ENCODE peak calls at places on chromosomes 2 and 18, in seven cellular contexts. One of them, this sample, is unnamed.

GRCh38 chr2:113200736-113201490 is 27.1 kb downstream of the PSD4 start:
- DNase-seq in LNCaP clone FGC: no peak
- DNase-seq in putamen: no peak
- DNase-seq in neuronal stem cell: no peak
- DNase-seq in hypothalamus: no peak
- DNase-seq in activated CD4-positive, alpha-beta T cell treated with anti-CD3 and anti-CD28 coated beads, Interleukin-2, amount 50 U/mL, for 1 hour: no peak
- DNase-seq in C1 segment of cervical spinal cord: no peak
- DNase-seq in this sample: no peak

GRCh38 chr18:23479829-23480505 is 23.3 kb upstream of the RMC1 start:
- DNase-seq in neuronal stem cell: no peak
- DNase-seq in activated CD4-positive, alpha-beta T cell treated with anti-CD3 and anti-CD28 coated beads, Interleukin-2, amount 50 U/mL, for 1 hour: no peak
- DNase-seq in putamen: no peak
- DNase-seq in hypothalamus: no peak
- DNase-seq in C1 segment of cervical spinal cord: no peak
- DNase-seq in LNCaP clone FGC: no peak
- DNase-seq in this sample: no peak

GRCh38 chr18:62596145-62597005 is 73.5 kb downstream of the ZCCHC2 start:
- DNase-seq in activated CD4-positive, alpha-beta T cell treated with anti-CD3 and anti-CD28 coated beads, Interleukin-2, amount 50 U/mL, for 1 hour: no peak
- DNase-seq in neuronal stem cell: no peak
- DNase-seq in C1 segment of cervical spinal cord: no peak
- DNase-seq in putamen: no peak
- DNase-seq in LNCaP clone FGC: no peak
- DNase-seq in hypothalamus: peak
- DNase-seq in this sample: no peak

GRCh38 chr2:143629344-143629743 is 500.1 kb downstream of the ARHGAP15 start:
- DNase-seq in LNCaP clone FGC: no peak
- DNase-seq in hypothalamus: no peak
- DNase-seq in neuronal stem cell: no peak
- DNase-seq in C1 segment of cervical spinal cord: no peak
- DNase-seq in putamen: no peak
- DNase-seq in activated CD4-positive, alpha-beta T cell treated with anti-CD3 and anti-CD28 coated beads, Interleukin-2, amount 50 U/mL, for 1 hour: no peak
- DNase-seq in this sample: no peak

GRCh38 chr2:192593561-192593960 is 398.8 kb upstream of the TMEFF2 start:
- DNase-seq in hypothalamus: no peak
- DNase-seq in LNCaP clone FGC: no peak
- DNase-seq in neuronal stem cell: no peak
- DNase-seq in putamen: no peak
- DNase-seq in C1 segment of cervical spinal cord: no peak
- DNase-seq in activated CD4-positive, alpha-beta T cell treated with anti-CD3 and anti-CD28 coated beads, Interleukin-2, amount 50 U/mL, for 1 hour: no peak
- DNase-seq in this sample: no peak

GRCh38 chr18:36314754-36315153 is 17.2 kb downstream of the FHOD3 start:
- DNase-seq in putamen: no peak
- DNase-seq in hypothalamus: no peak
- DNase-seq in LNCaP clone FGC: no peak
- DNase-seq in activated CD4-positive, alpha-beta T cell treated with anti-CD3 and anti-CD28 coated beads, Interleukin-2, amount 50 U/mL, for 1 hour: no peak
- DNase-seq in neuronal stem cell: no peak
- DNase-seq in C1 segment of cervical spinal cord: no peak
- DNase-seq in this sample: no peak

GRCh38 chr2:101518470-101519172 is 43.7 kb upstream of the RFX8 start:
- DNase-seq in neuronal stem cell: peak
- DNase-seq in hypothalamus: peak
- DNase-seq in C1 segment of cervical spinal cord: peak
- DNase-seq in putamen: peak
- DNase-seq in LNCaP clone FGC: peak
- DNase-seq in activated CD4-positive, alpha-beta T cell treated with anti-CD3 and anti-CD28 coated beads, Interleukin-2, amount 50 U/mL, for 1 hour: no peak
- DNase-seq in this sample: peak

GRCh38 chr18:35441857-35442595 is 55.7 kb downstream of the INO80C start:
- DNase-seq in hypothalamus: no peak
- DNase-seq in activated CD4-positive, alpha-beta T cell treated with anti-CD3 and anti-CD28 coated beads, Interleukin-2, amount 50 U/mL, for 1 hour: no peak
- DNase-seq in putamen: no peak
- DNase-seq in C1 segment of cervical spinal cord: no peak
- DNase-seq in neuronal stem cell: no peak
- DNase-seq in LNCaP clone FGC: no peak
- DNase-seq in this sample: no peak

GRCh38 chr2:234121999-234122398 is 71.5 kb downstream of the SPP2 start:
- DNase-seq in activated CD4-positive, alpha-beta T cell treated with anti-CD3 and anti-CD28 coated beads, Interleukin-2, amount 50 U/mL, for 1 hour: no peak
- DNase-seq in hypothalamus: no peak
- DNase-seq in neuronal stem cell: no peak
- DNase-seq in putamen: no peak
- DNase-seq in C1 segment of cervical spinal cord: no peak
- DNase-seq in LNCaP clone FGC: no peak
- DNase-seq in this sample: no peak

This sample was measured in body of pancreas.